ENCODE peak calls at places on chromosome 10, in seven cellular contexts. G, A, B, R, L, W and C are unnamed samples.

GRCh38 chr10:97731346-97732051 is 5.4 kb upstream of the ZFYVE27 start:
- DNase-seq in A (no peak), R (peak), W (no peak), L (no peak), B (peak), G (peak), C (no peak)

GRCh38 chr10:110203500-110204455 is 3.6 kb upstream of the MXI1 start:
- DNase-seq in G (no peak), R (no peak), B (no peak), W (no peak), A (no peak), L (no peak), C (no peak)

GRCh38 chr10:112811741-112812551 is 138.1 kb upstream of the TCF7L2 start:
- DNase-seq in L (peak), R (no peak), G (peak), A (peak), W (no peak), B (peak), C (no peak)

GRCh38 chr10:94489107-94489506 is 56.5 kb upstream of the HELLS start:
- DNase-seq in L (no peak), A (no peak), R (no peak), G (no peak), B (no peak), W (no peak), C (no peak)

GRCh38 chr10:98391578-98391991 is 23.4 kb downstream of the PYROXD2 start:
- DNase-seq in L (no peak), R (peak), A (no peak), W (peak), B (peak), G (peak), C (peak)

GRCh38 chr10:12768156-12768731 is 233.3 kb downstream of the CCDC3 start:
- DNase-seq in G (peak), W (no peak), A (no peak), R (no peak), B (peak), L (no peak), C (no peak)

GRCh38 chr10:18098201-18098600 is 42.0 kb upstream of the CACNB2 start:
- DNase-seq in G (no peak), L (no peak), A (no peak), B (no peak), W (no peak), R (no peak), C (no peak)

GRCh38 chr10:1633783-1634182 is 103.5 kb downstream of the ADARB2 start:
- DNase-seq in W (no peak), G (no peak), B (no peak), R (no peak), L (no peak), A (no peak), C (no peak)

GRCh38 chr10:114477285-114477684 is 73.0 kb upstream of the AFAP1L2 start:
- DNase-seq in A (no peak), R (no peak), G (peak), B (no peak), L (peak), W (no peak), C (no peak)

GRCh38 chr10:49610015-49610734 is at the start of gene SLC18A3:
- DNase-seq in A (no peak), R (no peak), B (no peak), L (peak), W (no peak), G (no peak), C (no peak)

GRCh38 chr10:71634531-71635164 is 84.9 kb downstream of the C10orf105 start:
- DNase-seq in A (no peak), L (no peak), B (no peak), G (no peak), W (peak), R (no peak), C (no peak)

GRCh38 chr10:61271127-61271780 is 181.9 kb downstream of the TMEM26 start:
- DNase-seq in B (peak), A (no peak), W (no peak), L (no peak), R (no peak), G (peak), C (no peak)

GRCh38 chr10:14687340-14687739 is 87.4 kb downstream of the FAM107B start:
- DNase-seq in W (no peak), L (no peak), A (no peak), B (no peak), G (no peak), R (no peak), C (no peak)

GRCh38 chr10:60096761-60097513 is 190.6 kb upstream of the CCDC6 start:
- DNase-seq in W (no peak), G (no peak), B (peak), R (no peak), A (no peak), L (no peak), C (no peak)

GRCh38 chr10:29409241-29410051 is 120.6 kb downstream of the LYZL1 start:
- DNase-seq in B (peak), L (peak), R (peak), G (peak), A (peak), W (peak), C (no peak)

GRCh38 chr10:18449631-18450030 is 201.8 kb downstream of the NSUN6 start:
- DNase-seq in R (peak), G (no peak), B (no peak), L (no peak), W (no peak), A (no peak), C (no peak)

GRCh38 chr10:6678211-6678803 is 98.2 kb upstream of the PRKCQ start:
- DNase-seq in G (peak), A (no peak), B (peak), R (peak), W (peak), L (no peak), C (no peak)

GRCh38 chr10:122349758-122350355 is 24.7 kb upstream of the PLEKHA1 start:
- DNase-seq in B (no peak), W (no peak), G (no peak), A (no peak), L (no peak), R (no peak), C (no peak)

GRCh38 chr10:31318382-31318853 is 598 bp upstream of the ZEB1 start:
- DNase-seq in L (peak), A (peak), G (peak), W (peak), R (peak), B (peak), C (peak)

GRCh38 chr10:104327745-104328635 is 10.3 kb downstream of the ITPRIP start:
- DNase-seq in B (peak), A (no peak), L (no peak), W (peak), G (peak), R (peak), C (no peak)

GRCh38 chr10:52566471-52567246 is 205.9 kb downstream of the MBL2 start:
- DNase-seq in W (no peak), A (no peak), R (peak), B (peak), L (no peak), G (peak), C (no peak)

GRCh38 chr10:50464004-50464409 is 159.7 kb downstream of the SGMS1 start:
- DNase-seq in G (peak), W (no peak), A (no peak), R (peak), B (no peak), L (no peak), C (no peak)

GRCh38 chr10:101224910-101225823 is 4.1 kb downstream of the LBX1 start:
- DNase-seq in L (no peak), A (no peak), R (peak), W (no peak), G (no peak), B (no peak), C (no peak)

GRCh38 chr10:71234970-71235681 is 22.8 kb downstream of the UNC5B start:
- DNase-seq in G (peak), L (peak), A (no peak), R (no peak), W (peak), B (no peak), C (no peak)

GRCh38 chr10:121873236-121873635 is 54.6 kb downstream of the ATE1 start:
- DNase-seq in B (no peak), R (no peak), L (no peak), W (no peak), G (no peak), A (no peak), C (no peak)

GRCh38 chr10:60490013-60490412 is 100.3 kb upstream of the ANK3 start:
- DNase-seq in B (no peak), R (no peak), W (no peak), A (no peak), L (no peak), G (peak), C (no peak)

GRCh38 chr10:79079490-79080355 is 11.0 kb downstream of the ZMIZ1 start:
- DNase-seq in A (no peak), R (peak), W (peak), B (no peak), L (no peak), G (peak), C (no peak)

GRCh38 chr10:125209591-125210373 is 49.4 kb upstream of the CTBP2 start:
- DNase-seq in B (no peak), R (no peak), W (no peak), G (peak), A (no peak), L (no peak), C (no peak)

GRCh38 chr10:78740976-78741375 is 327.8 kb upstream of the ZMIZ1 start:
- DNase-seq in L (no peak), A (no peak), G (no peak), W (no peak), R (no peak), B (no peak), C (no peak)

GRCh38 chr10:107865691-107866090 is 701.2 kb upstream of the SORCS1 start:
- DNase-seq in B (no peak), A (no peak), G (no peak), L (no peak), W (no peak), R (peak), C (no peak)
- TF ChIP-seq CTCF in B (no peak), A (no peak), G (no peak), L (no peak), W (no peak), R (no peak), C (no peak)

GRCh38 chr10:102645388-102645740 is 1.1 kb downstream of the TRIM8 start:
- DNase-seq in A (peak), B (no peak), G (no peak), L (peak), R (peak), W (peak), C (no peak)

GRCh38 chr10:102643346-102644065 is 773 bp upstream of the TRIM8 start:
- DNase-seq in A (no peak), W (peak), G (peak), R (peak), B (peak), L (no peak), C (no peak)

GRCh38 chr10:102644066-102644645 is at the start of gene TRIM8:
- DNase-seq in L (no peak), W (peak), A (no peak), G (peak), R (peak), B (peak), C (no peak)

GRCh38 chr10:102645741-102646609 is 1.7 kb downstream of the TRIM8 start:
- DNase-seq in B (peak), A (peak), L (peak), G (peak), W (peak), R (peak), C (peak)

DNA sequence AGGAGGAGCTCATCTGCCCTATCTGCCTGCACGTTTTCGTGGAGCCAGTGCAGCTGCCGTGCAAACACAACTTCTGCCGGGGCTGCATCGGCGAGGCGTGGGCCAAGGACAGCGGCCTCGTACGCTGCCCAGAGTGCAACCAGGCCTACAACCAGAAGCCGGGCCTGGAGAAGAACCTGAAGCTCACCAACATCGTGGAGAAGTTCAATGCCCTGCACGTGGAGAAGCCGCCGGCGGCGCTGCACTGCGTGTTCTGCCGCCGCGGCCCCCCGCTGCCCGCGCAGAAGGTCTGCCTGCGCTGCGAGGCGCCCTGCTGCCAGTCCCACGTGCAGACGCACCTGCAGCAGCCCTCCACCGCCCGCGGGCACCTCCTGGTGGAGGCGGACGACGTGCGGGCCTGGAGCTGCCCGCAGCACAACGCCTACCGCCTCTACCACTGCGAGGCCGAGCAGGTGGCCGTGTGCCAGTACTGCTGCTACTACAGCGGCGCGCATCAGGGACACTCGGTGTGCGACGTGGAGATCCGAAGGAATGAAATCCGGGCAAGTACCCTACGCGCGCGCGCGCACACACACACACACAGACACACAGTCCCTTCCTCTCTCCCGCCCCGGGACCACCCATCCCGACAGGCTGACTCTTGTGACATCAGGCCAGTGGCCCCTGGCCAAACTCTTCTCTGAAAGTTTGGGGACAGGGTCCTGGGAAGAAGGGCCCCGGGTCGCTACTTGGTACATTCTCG is 538 bp downstream of the TRIM8 start:
- DNase-seq in G (peak), B (peak), R (peak), L (peak), A (no peak), W (peak), C (no peak)
- TF ChIP-seq CTCF in G (peak), B (peak), R (peak), L (peak), A (peak), W (peak), C (peak)

GRCh38 chr10:25222085-25222660 is 47.4 kb downstream of the GPR158 start:
- DNase-seq in G (no peak), R (no peak), L (no peak), A (no peak), B (no peak), W (no peak), C (no peak)

GRCh38 chr10:25231751-25232150 is 57.0 kb downstream of the GPR158 start:
- DNase-seq in R (no peak), A (no peak), L (no peak), G (no peak), B (no peak), W (no peak), C (no peak)

GRCh38 chr10:25232229-25232628 is 57.4 kb downstream of the GPR158 start:
- DNase-seq in G (no peak), B (no peak), A (no peak), W (no peak), L (no peak), R (no peak), C (no peak)

GRCh38 chr10:25226775-25227682 is 52.2 kb downstream of the GPR158 start:
- DNase-seq in R (peak), L (no peak), B (peak), A (no peak), W (peak), G (peak), C (no peak)
- TF ChIP-seq CTCF in R (peak), L (no peak), B (peak), A (peak), W (peak), G (peak), C (peak)

GRCh38 chr10:62613429-62613828 is 191.1 kb upstream of the ADO start:
- DNase-seq in R (peak), L (no peak), W (no peak), G (peak), A (no peak), B (no peak), C (no peak)

GRCh38 chr10:62614389-62615157 is 189.9 kb upstream of the ADO start:
- DNase-seq in B (peak), G (peak), A (no peak), W (no peak), R (no peak), L (no peak), C (peak)

GRCh38 chr10:62610649-62611229 is 193.8 kb upstream of the ADO start:
- DNase-seq in A (no peak), R (peak), G (peak), B (peak), W (peak), L (no peak), C (peak)
- TF ChIP-seq CTCF in A (peak), R (peak), G (peak), B (peak), W (peak), L (no peak), C (peak)